ENCODE peak calls at places on chromosomes 16 and 17, in four cellular contexts. One of them, this sample, is unnamed.
A peak's percentile ranks its signal among the peaks of the same experiment; 100 is the strongest.

GRCh38 chr17:19461139-19461538 is 50.1 kb downstream of the RNF112 start:
- DNase-seq in MG63: no peak
- DNase-seq in AG04450: no peak
- DNase-seq in head of caudate nucleus: peak; percentile 50
- DNase-seq in this sample: no peak

GRCh38 chr17:30332057-30332542 is 1.8 kb downstream of the TMIGD1 start:
- DNase-seq in head of caudate nucleus: no peak
- DNase-seq in AG04450: peak; percentile 45
- DNase-seq in MG63: no peak
- DNase-seq in this sample: no peak

GRCh38 chr16:79519448-79519847 is 81.1 kb downstream of the MAF start:
- DNase-seq in AG04450: no peak
- DNase-seq in head of caudate nucleus: peak; percentile 42
- DNase-seq in MG63: no peak
- DNase-seq in this sample: no peak

GRCh38 chr17:76153640-76154039 is 12.6 kb upstream of the FOXJ1 start:
- DNase-seq in MG63: no peak
- DNase-seq in AG04450: no peak
- DNase-seq in head of caudate nucleus: peak; percentile 29
- DNase-seq in this sample: no peak

GRCh38 chr16:56851671-56852400 is 13.2 kb upstream of the SLC12A3 start:
- DNase-seq in MG63: no peak
- DNase-seq in head of caudate nucleus: no peak
- DNase-seq in AG04450: no peak
- DNase-seq in this sample: no peak

GRCh38 chr17:72972263-72972951 is 120.1 kb downstream of the SLC39A11 start:
- DNase-seq in AG04450: no peak
- DNase-seq in MG63: no peak
- DNase-seq in head of caudate nucleus: no peak
- DNase-seq in this sample: no peak

GRCh38 chr16:85687651-85688471 is 893 bp downstream of the GINS2 start:
- DNase-seq in MG63: no peak
- DNase-seq in AG04450: no peak
- DNase-seq in head of caudate nucleus: no peak
- DNase-seq in this sample: no peak

GRCh38 chr17:79627766-79628690 is 17.2 kb upstream of the RBFOX3 start:
- DNase-seq in AG04450: no peak
- DNase-seq in head of caudate nucleus: peak; percentile 19
- DNase-seq in MG63: no peak
- DNase-seq in this sample: no peak

GRCh38 chr16:86517652-86518258 is 7.4 kb downstream of the FOXF1 start:
- DNase-seq in AG04450: peak; percentile 70
- DNase-seq in head of caudate nucleus: peak; percentile 87
- DNase-seq in MG63: peak; percentile 95
- DNase-seq in this sample: no peak

This sample was measured in smooth muscle cell of the brain vasculature.